ENCODE peak calls at places on chromosomes 5 and 9, in six cellular contexts. T, N, G, L, V and U are unnamed samples.

GRCh38 chr5:1003296-1003937 is 5.2 kb upstream of the NKD2 start:
- DNase-seq in G (no peak), L (peak; percentile 76), V (peak; percentile 3), T (no peak), N (no peak), U (peak; percentile 43)

GRCh38 chr5:43523662-43524072 is 8.7 kb upstream of the C5orf34 start:
- DNase-seq in G (no peak), T (no peak), N (no peak), L (no peak), V (no peak), U (no peak)

GRCh38 chr5:104266161-104266560 is 703.6 kb upstream of the NUDT12 start:
- DNase-seq in V (no peak), T (no peak), G (no peak), N (no peak), L (no peak), U (no peak)

GRCh38 chr5:152811985-152812384 is 406.9 kb upstream of the NMUR2 start:
- DNase-seq in L (no peak), V (no peak), T (no peak), N (peak; percentile 11), G (no peak), U (no peak)

GRCh38 chr9:86298873-86299272 is 16.5 kb upstream of the ISCA1 start:
- DNase-seq in G (no peak), T (no peak), N (no peak), L (no peak), V (peak; percentile 18), U (no peak)

GRCh38 chr5:83827111-83827541 is 106.5 kb upstream of the HAPLN1 start:
- DNase-seq in T (peak; percentile 46), V (no peak), G (no peak), N (no peak), L (no peak), U (no peak)

GRCh38 chr5:68891718-68892117 is 202.1 kb upstream of the SLC30A5 start:
- DNase-seq in G (no peak), T (no peak), V (no peak), L (no peak), N (no peak), U (no peak)

GRCh38 chr5:9524941-9525340 is 20.9 kb downstream of the SEMA5A start:
- DNase-seq in G (no peak), V (no peak), T (no peak), L (no peak), N (no peak), U (no peak)

GRCh38 chr5:31921852-31922305 is 252.2 kb downstream of the GOLPH3 start:
- DNase-seq in V (no peak), L (no peak), G (no peak), N (peak; percentile 64), T (peak; percentile 49), U (no peak)

GRCh38 chr5:33313150-33313549 is 127.6 kb upstream of the TARS1 start:
- DNase-seq in V (no peak), N (peak; percentile 12), T (peak; percentile 90), L (no peak), G (no peak), U (peak; percentile 68)

GRCh38 chr9:108759399-108759798 is 96.4 kb downstream of the ACTL7B start:
- DNase-seq in V (no peak), T (no peak), N (no peak), L (no peak), G (no peak), U (no peak)

GRCh38 chr9:97487107-97487506 is 14.4 kb upstream of the TMOD1 start:
- DNase-seq in L (no peak), G (no peak), T (peak; percentile 41), V (no peak), N (peak; percentile 27), U (no peak)

GRCh38 chr5:106415541-106415940 is 1255.2 kb downstream of the EFNA5 start:
- DNase-seq in G (no peak), V (no peak), L (no peak), N (no peak), T (peak; percentile 89), U (no peak)

GRCh38 chr5:160118349-160119141 is 705 bp downstream of the PWWP2A start:
- DNase-seq in T (no peak), V (peak; percentile 60), N (peak; percentile 23), L (peak; percentile 78), G (peak; percentile 83), U (peak; percentile 44)

GRCh38 chr5:136199408-136199807 is 6.4 kb upstream of the SMIM32 start:
- DNase-seq in T (no peak), G (no peak), L (no peak), N (no peak), V (no peak), U (no peak)

DNA sequence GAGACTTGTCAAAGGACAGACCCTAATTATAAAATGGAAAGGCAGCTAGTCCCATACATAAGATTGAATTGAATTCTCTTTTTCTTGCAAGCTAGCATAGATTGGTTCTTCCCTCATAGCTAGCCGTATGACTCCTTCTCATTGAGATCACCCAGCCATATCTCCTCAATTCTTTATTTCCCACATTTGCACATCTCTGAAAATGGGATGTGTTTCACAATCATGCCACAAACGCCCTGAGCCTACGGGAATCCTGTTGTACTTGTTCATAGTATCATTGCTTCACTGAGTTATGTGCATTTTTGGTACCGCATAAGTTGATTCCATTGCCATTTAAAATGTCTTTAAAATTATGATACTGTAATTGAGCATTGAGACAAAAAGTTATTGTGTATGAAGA is 90.5 kb downstream of the PCSK1 start:
- DNase-seq in V (no peak), N (no peak), L (no peak), G (no peak), T (no peak), U (no peak)
- H3K4me3 ChIP-seq in V (no peak overlapping the region), N (no peak overlapping the region), L (no peak overlapping the region), G (no peak overlapping the region), T (no peak overlapping the region), U (no peak overlapping the region)

GRCh38 chr9:126149661-126150060 is 177.0 kb upstream of the MVB12B start:
- DNase-seq in N (peak; percentile 46), L (no peak), V (no peak), G (no peak), T (no peak), U (no peak)

GRCh38 chr9:126148523-126148870 is 178.1 kb upstream of the MVB12B start:
- DNase-seq in T (no peak), V (no peak), G (no peak), N (no peak), L (no peak), U (no peak)

GRCh38 chr9:126150411-126151030 is 176.1 kb upstream of the MVB12B start:
- DNase-seq in L (no peak), G (no peak), N (peak; percentile 78), T (no peak), V (peak; percentile 3), U (no peak)

GRCh38 chr9:126147620-126148522 is 178.8 kb upstream of the MVB12B start:
- DNase-seq in V (no peak), G (no peak), L (no peak), N (no peak), T (no peak), U (no peak)

GRCh38 chr9:126148994-126149393 is 177.6 kb upstream of the MVB12B start:
- DNase-seq in G (no peak), L (no peak), T (no peak), N (no peak), V (peak; percentile 1), U (no peak)
- H3K27me3 ChIP-seq in G (no peaks in the 10 kb centered on the region), L (peaks cover 56% of the 10 kb centered on the region), T (peaks cover 32% of the 10 kb centered on the region), N (no peaks in the 10 kb centered on the region), V (no peaks in the 10 kb centered on the region), U (no peaks in the 10 kb centered on the region)

GRCh38 chr9:35619800-35620158 is 1.6 kb upstream of the CD72 start:
- DNase-seq in L (peak; percentile 25), T (no peak), G (no peak), N (no peak), V (no peak), U (no peak)
- H3K4me3 ChIP-seq in L (no peak overlapping the region), T (no peak overlapping the region), G (no peak overlapping the region), N (no peak overlapping the region), V (no peak overlapping the region), U (no peak overlapping the region)

GRCh38 chr5:149740341-149740740 is 10.2 kb downstream of the PPARGC1B start:
- DNase-seq in N (no peak), G (no peak), T (no peak), L (no peak), V (no peak), U (no peak)

GRCh38 chr5:149739371-149739770 is 9.3 kb downstream of the PPARGC1B start:
- DNase-seq in T (no peak), L (no peak), N (no peak), V (no peak), G (no peak), U (no peak)

GRCh38 chr5:149735066-149735465 is 5.0 kb downstream of the PPARGC1B start:
- DNase-seq in L (no peak), G (no peak), T (no peak), V (no peak), N (peak; percentile 28), U (no peak)

GRCh38 chr5:149740866-149741459 is 10.9 kb downstream of the PPARGC1B start:
- DNase-seq in N (no peak), G (no peak), L (no peak), T (no peak), V (no peak), U (no peak)

DNA sequence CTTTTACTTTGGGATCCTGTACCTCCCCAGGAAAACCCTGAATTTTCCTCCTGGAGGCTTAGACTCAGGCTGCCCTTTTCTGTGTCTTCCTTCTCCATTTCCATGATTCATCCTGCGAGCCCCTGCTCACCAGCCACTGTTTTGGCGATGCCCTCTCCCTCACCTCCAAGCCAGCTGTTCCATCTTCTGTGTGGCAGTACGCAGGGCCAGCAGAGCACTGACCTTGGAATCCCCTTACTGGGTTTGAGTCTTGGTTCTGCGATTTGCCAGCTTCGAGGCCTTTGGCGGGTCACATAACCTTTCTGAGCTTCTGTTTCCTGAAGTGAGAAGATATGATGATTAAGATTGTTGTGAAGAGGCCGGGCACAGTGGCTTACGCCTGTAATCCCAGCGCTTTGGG is 7.2 kb downstream of the PPARGC1B start:
- DNase-seq in V (no peak), G (no peak), T (no peak), L (no peak), N (no peak), U (no peak)
- H3K27me3 ChIP-seq in V (no peaks in the 10 kb centered on the region), G (no peaks in the 10 kb centered on the region), T (peaks cover 60% of the 10 kb centered on the region), L (no peaks in the 10 kb centered on the region), N (no peaks in the 10 kb centered on the region), U (no peaks in the 10 kb centered on the region)

GRCh38 chr9:734831-735511 is 106.5 kb upstream of the DMRT1 start:
- DNase-seq in G (no peak), L (no peak), N (no peak), V (peak; percentile 58), T (peak; percentile 97), U (peak; percentile 94)
- H3K4me3 ChIP-seq in G (no peak overlapping the region), L (no peak overlapping the region), N (no peak overlapping the region), V (no peak overlapping the region), T (no peak overlapping the region), U (no peak overlapping the region)